ENCODE peak calls at places on chromosomes 16 and 17, in five cellular contexts. M is Karpas-422, N is endothelial cell of umbilical vein, K is mammary epithelial cell, F is astrocyte. X is an unnamed sample. For H3K4me1, the result is how much of the 10 kb centered on the place peaks cover.

GRCh38 chr17:38604479-38605229 is 1.1 kb downstream of the SRCIN1 start:
- DNase-seq in N (no peak), F (no peak), M (peak), K (no peak), X (no peak)

GRCh38 chr16:83116274-83116892 is 489.6 kb downstream of the CDH13 start:
- DNase-seq in K (no peak), M (peak), N (no peak), F (no peak), X (peak)

GRCh38 chr16:71540-72341 is 690 bp downstream of the RHBDF1 start:
- DNase-seq in N (peak), K (peak), F (peak), M (no peak), X (peak)

GRCh38 chr17:18933102-18934058 is 18.6 kb upstream of the SLC5A10 start:
- DNase-seq in K (no peak), N (no peak), F (no peak), M (peak), X (no peak)

GRCh38 chr17:6240001-6240400 is 169.8 kb downstream of the WSCD1 start:
- DNase-seq in F (no peak), N (no peak), M (no peak), K (no peak), X (no peak)

GRCh38 chr17:19384723-19385391 is 2.1 kb downstream of the MFAP4 start:
- DNase-seq in K (no peak), F (peak), N (no peak), M (no peak), X (peak)

GRCh38 chr16:48101069-48101674 is 54.6 kb downstream of the ABCC12 start:
- DNase-seq in F (peak), M (no peak), K (peak), N (no peak), X (no peak)

GRCh38 chr17:28117304-28117703 is 74.8 kb downstream of the NLK start:
- DNase-seq in N (no peak), M (no peak), K (no peak), F (no peak), X (no peak)

GRCh38 chr16:27452569-27453475 is 50.8 kb downstream of the IL21R start:
- DNase-seq in K (no peak), M (no peak), F (no peak), N (no peak), X (no peak)

DNA sequence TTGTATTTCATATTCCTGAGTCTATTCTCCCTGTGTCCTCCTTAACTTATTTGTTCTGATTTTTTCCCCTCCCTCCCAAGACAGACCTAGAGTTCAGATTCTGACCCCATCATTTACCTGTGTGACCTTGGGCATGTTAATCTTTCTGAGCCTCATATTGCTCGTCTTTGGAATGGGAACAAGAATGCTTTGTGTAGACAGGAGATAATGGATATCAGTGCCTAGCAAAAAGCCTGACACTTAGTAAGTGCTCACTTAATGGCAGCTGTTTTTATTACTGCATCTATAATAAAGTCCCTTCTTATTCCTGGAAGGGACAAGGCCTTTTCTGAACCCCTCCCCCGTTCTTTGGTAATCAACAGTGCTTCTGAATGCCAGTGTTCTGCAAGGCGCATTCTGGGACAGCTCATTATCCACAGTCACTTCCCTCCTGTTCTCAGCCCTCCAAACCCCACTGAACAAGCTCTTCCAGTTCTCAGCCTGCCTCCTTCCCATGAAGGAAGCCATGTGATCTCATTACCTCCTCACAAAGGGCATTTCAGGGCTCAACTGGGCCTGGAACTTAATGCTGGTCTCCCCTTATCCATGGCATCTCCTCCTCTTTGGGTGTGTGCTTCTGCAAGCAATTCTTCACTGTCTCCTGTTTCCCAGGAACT is 25.1 kb upstream of the SUPT4H1 start:
- DNase-seq in N (no peak), K (peak), M (no peak), F (no peak), X (no peak)
- H3K4me1 ChIP-seq in N (under half), K (under half), M (under half), F (under half), X (under half)

GRCh38 chr17:40112191-40112590 is 9.6 kb upstream of the MSL1 start:
- DNase-seq in N (no peak), F (no peak), K (no peak), M (no peak), X (no peak)

GRCh38 chr17:40111221-40112128 is 10.3 kb upstream of the MSL1 start:
- DNase-seq in K (peak), N (peak), M (peak), F (peak), X (peak)

GRCh38 chr17:40113110-40113960 is 8.4 kb upstream of the MSL1 start:
- DNase-seq in N (peak), F (peak), M (peak), K (peak), X (peak)

GRCh38 chr17:40113961-40114272 is 7.9 kb upstream of the MSL1 start:
- DNase-seq in M (no peak), K (no peak), F (peak), N (no peak), X (peak)

DNA sequence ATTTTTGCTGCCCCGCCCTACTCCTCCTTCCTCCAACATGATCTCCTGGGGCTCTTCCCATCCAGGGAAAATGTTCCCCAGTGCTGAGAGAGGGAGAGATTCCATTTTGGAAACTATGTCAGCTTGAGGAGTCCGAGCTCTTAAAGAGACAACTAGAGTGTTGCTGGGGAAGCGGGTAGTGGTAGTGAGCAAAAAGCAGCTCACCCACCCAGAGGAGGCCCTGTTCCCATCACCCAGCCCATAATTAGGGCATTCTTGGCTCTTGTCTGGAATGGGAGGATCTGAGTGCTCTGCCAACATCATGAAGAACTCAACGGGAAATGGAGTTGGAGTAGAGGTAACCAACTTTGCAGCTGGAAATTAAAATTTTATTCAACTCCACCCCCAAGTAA is 9.1 kb upstream of the MSL1 start:
- DNase-seq in F (no peak), M (no peak), K (no peak), N (no peak), X (no peak)
- H3K9ac ChIP-seq in F (peak), M (peak), K (no peak), N (no peak), X (peak)

GRCh38 chr17:74740641-74741387 is 3.8 kb downstream of the RAB37 start:
- DNase-seq in K (no peak), M (no peak), F (no peak), N (no peak), X (no peak)
- H3K4me1 ChIP-seq in K (under half), M (under half), F (under half), N (under half), X (under half)

GRCh38 chr17:14014647-14015046 is 54.7 kb upstream of the COX10 start:
- DNase-seq in N (no peak), K (no peak), M (no peak), F (peak), X (no peak)
- H3K9ac ChIP-seq in N (no peak), K (no peak), M (no peak), F (peak), X (no peak)

DNA sequence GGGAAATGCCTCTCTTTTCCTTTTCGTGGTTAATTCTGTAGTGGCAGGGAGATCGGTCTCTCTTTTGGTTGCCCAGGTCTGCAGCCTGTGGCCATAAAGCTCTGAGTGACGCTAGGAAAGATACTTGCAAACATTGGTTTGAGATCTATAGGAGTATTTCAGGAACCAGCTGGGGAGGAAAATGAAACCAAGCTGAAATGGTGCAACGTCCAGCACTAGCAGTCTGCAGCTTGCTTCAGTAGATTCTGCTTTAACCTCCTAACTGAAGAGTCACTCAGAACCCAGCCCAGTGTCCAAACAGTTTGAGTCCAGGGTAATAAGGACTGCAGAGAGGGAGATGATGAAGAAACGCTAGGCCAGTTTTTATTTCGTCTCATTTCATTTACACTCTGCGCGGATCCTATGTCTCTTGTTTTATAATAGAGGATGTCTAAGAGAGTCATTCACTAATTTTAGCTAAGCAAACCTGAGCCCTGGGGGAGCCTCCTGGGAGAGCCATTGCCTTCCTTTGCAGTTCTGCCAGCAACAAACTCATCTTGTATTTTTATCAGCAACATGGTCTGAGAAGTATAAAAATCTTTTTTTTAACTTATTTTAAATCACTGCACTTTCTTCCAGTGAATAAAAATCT is 12.0 kb downstream of the SP2 start:
- DNase-seq in F (no peak), K (peak), M (no peak), N (no peak), X (peak)
- H3K4me1 ChIP-seq in F (under half), K (under half), M (under half), N (under half), X (under half)

X was measured in adipocyte.